ENCODE peak calls at places on chromosomes 2 and 18, in seven cellular contexts. C, Y, T, M, H, E and G are unnamed samples.

GRCh38 chr2:126890136-126890961 is 8.3 kb upstream of the TEX51 start:
- DNase-seq in H (no peak), E (no peak), C (no peak), M (no peak), Y (no peak), T (no peak), G (no peak)

GRCh38 chr18:29892960-29893558 is 1149.5 kb downstream of the DSC3 start:
- DNase-seq in Y (no peak), E (no peak), C (peak), H (no peak), T (peak), M (no peak), G (no peak)

GRCh38 chr2:217900010-217900779 is 102.6 kb downstream of the TNS1 start:
- DNase-seq in T (no peak), M (no peak), C (no peak), H (no peak), E (no peak), Y (no peak), G (peak)

GRCh38 chr2:159265171-159265576 is 21.3 kb downstream of the WDSUB1 start:
- DNase-seq in H (no peak), C (peak), T (peak), E (no peak), M (no peak), Y (peak), G (no peak)

GRCh38 chr2:240819404-240820013 is 510 bp downstream of the KIF1A start:
- DNase-seq in Y (no peak), M (peak), E (no peak), H (peak), C (no peak), T (no peak), G (no peak)

GRCh38 chr2:104790100-104790811 is 63.7 kb upstream of the POU3F3 start:
- DNase-seq in M (no peak), Y (no peak), H (no peak), C (peak), T (peak), E (no peak), G (no peak)

GRCh38 chr2:197137826-197138480 is 172.6 kb downstream of the ANKRD44 start:
- DNase-seq in M (no peak), T (no peak), Y (no peak), C (no peak), H (peak), E (no peak), G (no peak)

GRCh38 chr2:219744698-219745097 is 117.3 kb downstream of the SLC4A3 start:
- DNase-seq in E (no peak), C (no peak), H (no peak), T (no peak), Y (no peak), M (no peak), G (no peak)

GRCh38 chr2:86492057-86492456 is 50.9 kb downstream of the KDM3A start:
- DNase-seq in C (no peak), Y (no peak), T (no peak), M (no peak), E (no peak), H (no peak), G (no peak)

GRCh38 chr2:192978317-192978874 is 783.7 kb upstream of the TMEFF2 start:
- DNase-seq in E (no peak), H (no peak), M (no peak), Y (no peak), C (no peak), T (no peak), G (no peak)

GRCh38 chr2:241620419-241620769 is 16.6 kb downstream of the THAP4 start:
- DNase-seq in C (no peak), H (peak), E (no peak), Y (no peak), T (peak), M (no peak), G (peak)

GRCh38 chr18:48534364-48534763 is 4.5 kb upstream of the CTIF start:
- DNase-seq in M (no peak), Y (peak), E (no peak), H (no peak), T (peak), C (peak), G (no peak)

GRCh38 chr2:27980242-27980641 is 89.7 kb downstream of the BABAM2 start:
- DNase-seq in C (no peak), E (no peak), Y (no peak), M (no peak), H (no peak), T (peak), G (no peak)

GRCh38 chr2:71498261-71498701 is 44.9 kb downstream of the DYSF start:
- DNase-seq in T (peak), Y (peak), E (peak), C (peak), H (peak), M (no peak), G (no peak)

GRCh38 chr18:2572892-2573291 is 1.5 kb downstream of the NDC80 start:
- DNase-seq in E (no peak), T (no peak), Y (no peak), M (no peak), H (no peak), C (peak), G (no peak)

GRCh38 chr18:25126751-25127150 is 225.2 kb downstream of the ZNF521 start:
- DNase-seq in Y (no peak), M (no peak), T (no peak), E (no peak), H (no peak), C (no peak), G (no peak)

GRCh38 chr18:25123438-25124225 is 228.3 kb downstream of the ZNF521 start:
- DNase-seq in M (no peak), Y (no peak), H (no peak), E (no peak), T (no peak), C (no peak), G (no peak)

GRCh38 chr18:25125670-25126069 is 226.3 kb downstream of the ZNF521 start:
- DNase-seq in C (peak), Y (no peak), E (peak), M (no peak), T (no peak), H (no peak), G (no peak)

GRCh38 chr18:25121442-25121841 is 230.5 kb downstream of the ZNF521 start:
- DNase-seq in E (no peak), C (no peak), M (no peak), H (no peak), Y (no peak), T (no peak), G (no peak)
- TF ChIP-seq CTCF in E (no peak), C (no peak), M (no peak), H (no peak), Y (no peak), T (no peak), G (no peak)

GRCh38 chr18:80179857-80180558 is 67.3 kb downstream of the PARD6G start:
- DNase-seq in E (no peak), M (no peak), Y (no peak), C (no peak), T (no peak), H (no peak), G (no peak)
- TF ChIP-seq CTCF in E (no peak), M (no peak), Y (no peak), C (no peak), T (no peak), H (no peak), G (no peak)

GRCh38 chr18:34322365-34323289 is 97.9 kb upstream of the NOL4 start:
- DNase-seq in E (peak), Y (no peak), H (peak), C (peak), T (peak), M (peak), G (no peak)
- TF ChIP-seq CTCF in E (peak), Y (peak), H (peak), C (peak), T (peak), M (peak), G (no peak)

GRCh38 chr2:231613655-231614558 is 21.2 kb downstream of the TEX44 start:
- DNase-seq in C (peak), Y (peak), E (peak), H (peak), M (peak), T (peak), G (no peak)
- TF ChIP-seq CTCF in C (no peak), Y (peak), E (no peak), H (peak), M (no peak), T (peak), G (no peak)